ENCODE peak calls at places on chromosomes 13 and 19, in five cellular contexts. K, R, P, A and Y are unnamed samples.

GRCh38 chr19:54439174-54439851 is 9.7 kb upstream of the LENG8 start:
- DNase-seq in R (no peak), A (peak; percentile 56), P (no peak), K (peak; percentile 61), Y (peak; percentile 47)

GRCh38 chr19:35673121-35673804 is 6.9 kb downstream of the UPK1A start:
- DNase-seq in R (no peak), K (peak; percentile 46), P (peak; percentile 62), A (peak; percentile 24), Y (peak; percentile 73)

GRCh38 chr13:48626077-48626449 is 27.7 kb upstream of the CYSLTR2 start:
- DNase-seq in R (no peak), P (peak; percentile 53), K (no peak), A (peak; percentile 91), Y (no peak)

GRCh38 chr13:101523732-101524131 is 71.3 kb downstream of the ITGBL1 start:
- DNase-seq in R (no peak), K (no peak), P (peak; percentile 84), A (no peak), Y (no peak)

GRCh38 chr13:98129059-98129741 is 13.7 kb upstream of the FARP1 start:
- DNase-seq in P (peak; percentile 77), K (no peak), A (no peak), R (no peak), Y (no peak)

GRCh38 chr19:47389150-47389556 is 30.2 kb downstream of the MEIS3 start:
- DNase-seq in A (peak; percentile 11), R (no peak), K (no peak), P (no peak), Y (no peak)

GRCh38 chr19:54266133-54266532 is 9.1 kb upstream of the LILRB5 start:
- DNase-seq in K (peak; percentile 80), P (peak; percentile 59), A (peak; percentile 69), R (peak; percentile 19), Y (peak; percentile 73)

GRCh38 chr19:13621413-13621812 is 115.1 kb upstream of the CACNA1A start:
- DNase-seq in A (no peak), R (no peak), P (peak; percentile 96), K (no peak), Y (no peak)

GRCh38 chr13:94712812-94713555 is 639 bp upstream of the SOX21 start:
- DNase-seq in R (no peak), P (peak; percentile 46), A (no peak), K (peak; percentile 66), Y (no peak)

GRCh38 chr13:20828540-20829364 is 55.0 kb upstream of the EEF1AKMT1 start:
- DNase-seq in A (peak; percentile 38), K (peak; percentile 10), R (peak; percentile 26), P (peak; percentile 64), Y (peak; percentile 47)

DNA sequence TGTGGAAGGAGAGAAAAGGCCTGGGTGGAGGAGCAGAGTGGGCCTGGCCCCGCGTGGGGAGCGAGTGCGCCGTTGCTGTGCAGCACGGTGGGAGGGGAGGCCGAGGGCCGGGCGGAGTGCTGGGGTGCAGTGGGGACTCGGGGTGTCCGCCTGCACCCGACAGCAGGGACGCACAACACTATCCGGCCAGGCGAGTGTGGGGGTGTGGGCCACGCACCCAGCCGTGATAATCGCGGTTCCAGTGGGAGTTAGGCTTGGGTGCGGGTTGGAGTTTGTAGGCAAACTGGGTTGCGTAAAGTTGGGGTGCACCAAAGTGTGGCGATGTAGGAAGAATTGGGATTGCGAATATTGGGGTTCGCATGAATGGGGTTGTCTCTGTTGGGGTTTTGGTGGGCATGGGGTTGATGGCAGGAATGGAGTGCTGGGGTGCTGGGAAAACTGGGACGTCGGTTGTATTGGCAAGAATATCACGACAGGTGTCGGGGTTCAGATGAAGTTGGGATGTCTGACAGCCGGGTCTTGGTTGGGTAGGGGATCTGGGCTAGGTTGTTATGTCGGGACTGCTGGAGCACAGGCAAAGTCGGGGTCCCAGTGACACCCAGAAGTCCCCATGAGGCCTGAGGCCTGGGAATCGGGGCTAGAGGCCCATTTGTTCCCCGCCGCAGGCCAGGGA is 604 bp upstream of the CIRBP start:
- DNase-seq in K (no peak), A (no peak), P (no peak), R (no peak), Y (peak; percentile 29)
- TF ChIP-seq BHLHE40 in K (no peak), A (no peak), P (peak; percentile 42), R (peak; percentile 98), Y (no peak)

GRCh38 chr13:88978607-88979006 is 1307.4 kb downstream of the SLITRK5 start:
- DNase-seq in R (no peak), A (no peak), K (no peak), P (no peak), Y (no peak)

DNA sequence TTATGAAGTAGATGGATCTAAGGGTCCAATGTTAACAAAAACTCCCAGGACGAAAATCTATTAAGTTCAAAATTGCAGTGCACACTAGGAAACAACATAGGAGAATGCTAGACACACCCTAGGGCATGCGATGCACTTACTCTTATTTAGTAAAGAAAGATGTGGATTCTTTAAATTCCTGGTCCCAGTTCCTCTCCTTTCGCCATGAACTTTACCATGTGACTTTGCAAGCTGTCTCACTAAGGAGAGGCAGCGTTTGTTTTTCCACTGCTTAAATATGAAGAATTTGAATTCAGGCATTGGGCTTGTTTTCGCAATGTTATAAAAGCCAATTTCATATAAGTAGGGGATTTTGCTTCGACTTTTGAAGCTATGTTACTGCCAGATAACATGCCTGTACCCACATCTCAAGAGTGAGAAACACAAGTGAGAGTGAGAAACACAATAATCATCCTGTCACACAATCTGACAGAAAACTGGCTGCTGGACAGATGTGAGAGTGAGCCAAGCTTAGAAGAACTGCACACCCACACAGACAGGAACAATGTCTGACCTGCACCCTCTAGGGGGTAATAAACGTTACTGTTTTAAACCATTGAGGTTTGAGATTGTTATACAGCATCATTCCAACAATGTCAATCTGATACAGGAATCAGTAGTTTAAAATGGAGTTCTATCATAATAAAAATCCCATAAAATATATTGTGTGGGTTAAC is 1308.5 kb downstream of the SLITRK5 start:
- DNase-seq in A (no peak), R (no peak), P (no peak), K (peak; percentile 20), Y (no peak)
- TF ChIP-seq BHLHE40 in A (no peak), R (peak; percentile 8), P (no peak), K (no peak), Y (no peak)

DNA sequence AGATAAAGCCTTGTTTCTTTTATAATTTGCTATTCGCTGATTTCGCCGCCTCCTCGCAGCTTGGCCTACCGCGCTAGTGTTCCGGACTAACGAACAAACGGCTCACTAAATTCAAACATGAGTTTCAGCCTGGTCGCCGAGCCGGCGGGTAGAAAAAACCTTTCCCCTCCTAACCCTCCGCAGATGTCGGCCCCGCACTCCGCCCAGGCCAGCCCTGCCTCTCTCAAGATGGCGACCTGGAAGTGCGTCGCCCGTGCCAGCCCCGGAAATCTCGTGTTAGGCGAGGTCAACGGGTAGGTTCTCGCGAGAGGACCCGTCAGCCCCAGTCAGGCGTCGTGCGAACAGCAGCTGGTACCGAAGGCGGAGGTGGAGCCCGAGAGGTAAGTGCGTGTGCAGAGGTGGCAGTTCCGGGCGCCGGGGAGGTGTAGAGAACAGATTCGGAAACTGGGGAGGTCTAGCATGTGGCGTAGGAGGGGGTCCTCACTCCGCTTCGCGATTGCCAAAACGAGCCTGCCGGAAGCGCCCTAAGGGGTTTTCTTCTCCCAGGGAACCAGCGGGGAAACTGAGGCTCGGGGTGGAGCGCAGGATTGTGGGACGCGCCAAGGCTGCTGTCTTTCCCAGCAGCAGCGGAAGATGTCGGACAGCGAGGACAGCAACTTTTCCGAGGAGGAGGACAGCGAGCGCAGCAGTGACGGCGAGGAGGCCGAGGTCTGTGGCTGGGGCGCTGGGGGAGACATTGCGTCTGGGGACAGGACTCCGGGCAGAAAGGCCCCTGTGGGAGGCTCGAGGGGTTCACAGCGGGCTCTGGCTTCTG is at the start of gene SUPT5H:
- DNase-seq in P (peak; percentile 97), K (peak; percentile 99), A (peak; percentile 95), R (peak; percentile 97), Y (peak; percentile 95)
- TF ChIP-seq BHLHE40 in P (peak; percentile 91), K (no peak), A (peak; percentile 83), R (peak; percentile 92), Y (peak; percentile 94)

GRCh38 chr13:26048745-26049144 is 3.1 kb downstream of the SHISA2 start:
- DNase-seq in A (no peak), R (no peak), K (no peak), P (no peak), Y (no peak)

GRCh38 chr13:26042781-26043180 is 9.0 kb downstream of the SHISA2 start:
- DNase-seq in R (no peak), P (no peak), A (no peak), K (no peak), Y (no peak)

GRCh38 chr13:26046639-26047038 is 5.2 kb downstream of the SHISA2 start:
- DNase-seq in R (no peak), P (no peak), A (no peak), K (no peak), Y (no peak)

GRCh38 chr13:26047040-26047439 is 4.8 kb downstream of the SHISA2 start:
- DNase-seq in P (no peak), R (no peak), A (no peak), K (no peak), Y (no peak)

GRCh38 chr13:26045123-26045522 is 6.7 kb downstream of the SHISA2 start:
- DNase-seq in R (no peak), P (no peak), A (no peak), K (no peak), Y (no peak)
- TF ChIP-seq BHLHE40 in R (no peak), P (no peak), A (no peak), K (no peak), Y (no peak)

GRCh38 chr13:36945078-36945477 is 25.0 kb upstream of the SMAD9 start:
- DNase-seq in A (no peak), K (no peak), P (no peak), R (no peak), Y (no peak)

GRCh38 chr13:36954542-36954941 is 34.5 kb upstream of the SMAD9 start:
- DNase-seq in A (no peak), K (no peak), P (peak; percentile 1), R (no peak), Y (no peak)

GRCh38 chr13:36950330-36950729 is 30.3 kb upstream of the SMAD9 start:
- DNase-seq in K (no peak), P (no peak), A (no peak), R (no peak), Y (no peak)

DNA sequence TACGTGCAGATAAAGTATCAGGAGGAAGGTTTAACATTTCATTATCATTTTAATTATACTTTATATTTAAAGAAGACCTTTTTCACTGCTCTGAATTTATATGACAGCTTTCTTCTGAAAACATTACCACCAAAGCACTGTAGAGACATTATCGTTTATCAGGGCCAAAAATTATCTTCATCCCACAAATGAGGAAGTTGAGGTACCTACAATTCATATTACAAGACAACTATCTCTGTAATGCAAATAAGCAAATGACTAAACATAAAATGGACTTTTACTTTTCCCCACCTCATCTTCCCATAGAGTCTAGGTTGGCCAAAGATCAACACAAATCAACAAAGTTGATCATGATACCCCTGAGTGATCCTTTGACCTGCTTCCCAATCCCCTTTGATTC is 30.9 kb upstream of the SMAD9 start:
- DNase-seq in K (no peak), A (no peak), P (no peak), R (no peak), Y (no peak)
- TF ChIP-seq BHLHE40 in K (no peak), A (no peak), P (no peak), R (no peak), Y (no peak)